ENCODE peak calls at places on chromosome 11, in four cellular contexts. One of them, this sample, is unnamed.
A peak's percentile ranks its signal among the peaks of the same experiment; 100 is the strongest.

GRCh38 chr11:116656011-116656410 is 116.8 kb downstream of the BUD13 start:
- DNase-seq in HCT116: no peak
- DNase-seq in K562: no peak
- DNase-seq in GM12878: no peak
- DNase-seq in this sample: no peak

GRCh38 chr11:117418685-117419084 is 91.0 kb downstream of the CEP164 start:
- DNase-seq in HCT116: no peak
- DNase-seq in GM12878: no peak
- DNase-seq in K562: no peak
- DNase-seq in this sample: no peak

GRCh38 chr11:17634776-17635550 is 84.4 kb upstream of the MYOD1 start:
- DNase-seq in K562: no peak
- DNase-seq in HCT116: no peak
- DNase-seq in GM12878: no peak
- DNase-seq in this sample: no peak

GRCh38 chr11:70530629-70531185 is 132.4 kb downstream of the CTTN start:
- DNase-seq in HCT116: no peak
- DNase-seq in GM12878: no peak
- DNase-seq in K562: no peak
- DNase-seq in this sample: no peak

GRCh38 chr11:34585870-34586654 is 34.8 kb upstream of the EHF start:
- DNase-seq in HCT116: peak; percentile 56
- DNase-seq in K562: peak; percentile 71
- DNase-seq in GM12878: peak; percentile 20
- DNase-seq in this sample: no peak

GRCh38 chr11:10032991-10033390 is 261.0 kb downstream of the SBF2 start:
- DNase-seq in HCT116: no peak
- DNase-seq in GM12878: no peak
- DNase-seq in K562: no peak
- DNase-seq in this sample: no peak

GRCh38 chr11:269146-269890 is 8.9 kb upstream of the NLRP6 start:
- DNase-seq in GM12878: peak; percentile 99
- DNase-seq in HCT116: no peak
- DNase-seq in K562: peak; percentile 67
- DNase-seq in this sample: no peak

GRCh38 chr11:65424200-65425104 is 1.9 kb downstream of the NEAT1 start:
- DNase-seq in K562: peak; percentile 50
- DNase-seq in GM12878: no peak
- DNase-seq in HCT116: no peak
- DNase-seq in this sample: no peak

GRCh38 chr11:113895367-113896155 is 9.0 kb upstream of the HTR3B start:
- DNase-seq in HCT116: no peak
- DNase-seq in GM12878: no peak
- DNase-seq in K562: no peak
- DNase-seq in this sample: no peak

GRCh38 chr11:86574493-86575207 is 97.8 kb downstream of the ME3 start:
- DNase-seq in HCT116: no peak
- DNase-seq in GM12878: no peak
- DNase-seq in K562: no peak
- DNase-seq in this sample: no peak

GRCh38 chr11:114163231-114163631 is 103.7 kb downstream of the ZBTB16 start:
- DNase-seq in K562: no peak
- DNase-seq in GM12878: no peak
- DNase-seq in HCT116: no peak
- DNase-seq in this sample: no peak

GRCh38 chr11:47259178-47259977 is 1.6 kb downstream of the NR1H3 start:
- DNase-seq in K562: peak; percentile 68
- DNase-seq in HCT116: no peak
- DNase-seq in GM12878: no peak
- DNase-seq in this sample: peak; percentile 85

GRCh38 chr11:21933095-21933494 is 259.8 kb upstream of the ANO5 start:
- DNase-seq in HCT116: no peak
- DNase-seq in GM12878: no peak
- DNase-seq in K562: no peak
- DNase-seq in this sample: no peak

GRCh38 chr11:72821920-72822799 is 7.9 kb downstream of the ATG16L2 start:
- DNase-seq in K562: peak; percentile 90
- DNase-seq in HCT116: peak; percentile 81
- DNase-seq in GM12878: peak; percentile 21
- DNase-seq in this sample: peak; percentile 99

GRCh38 chr11:22884268-22884667 is 24.0 kb upstream of the CCDC179 start:
- DNase-seq in HCT116: no peak
- DNase-seq in GM12878: no peak
- DNase-seq in K562: no peak
- DNase-seq in this sample: no peak

GRCh38 chr11:119316729-119317591 is at the start of gene MCAM:
- DNase-seq in HCT116: no peak
- DNase-seq in K562: peak; percentile 74
- DNase-seq in GM12878: no peak
- DNase-seq in this sample: peak; percentile 76

GRCh38 chr11:118896472-118896913 is 12.8 kb downstream of the CXCR5 start:
- DNase-seq in K562: no peak
- DNase-seq in HCT116: no peak
- DNase-seq in GM12878: no peak
- DNase-seq in this sample: no peak

GRCh38 chr11:117827521-117828511 is 3.3 kb upstream of the FXYD2 start:
- DNase-seq in GM12878: no peak
- DNase-seq in HCT116: no peak
- DNase-seq in K562: no peak
- DNase-seq in this sample: no peak

GRCh38 chr11:11263238-11264030 is 89.6 kb downstream of the CSNK2A3 start:
- DNase-seq in K562: no peak
- DNase-seq in GM12878: no peak
- DNase-seq in HCT116: no peak
- DNase-seq in this sample: no peak

GRCh38 chr11:31325162-31325561 is 44.4 kb downstream of the DCDC1 start:
- DNase-seq in HCT116: no peak
- DNase-seq in K562: no peak
- DNase-seq in GM12878: no peak
- DNase-seq in this sample: no peak

GRCh38 chr11:33703234-33703633 is 2.6 kb upstream of the C11orf91 start:
- DNase-seq in HCT116: no peak
- DNase-seq in K562: no peak
- DNase-seq in GM12878: no peak
- DNase-seq in this sample: no peak

GRCh38 chr11:1650918-1651262 is 21.3 kb downstream of the KRTAP5-5 start:
- DNase-seq in HCT116: no peak
- DNase-seq in GM12878: no peak
- DNase-seq in K562: no peak
- DNase-seq in this sample: no peak

GRCh38 chr11:1652442-1652777 is 22.8 kb downstream of the KRTAP5-5 start:
- DNase-seq in K562: no peak
- DNase-seq in GM12878: no peak
- DNase-seq in HCT116: no peak
- DNase-seq in this sample: no peak

GRCh38 chr11:1652778-1653540 is 23.4 kb downstream of the KRTAP5-5 start:
- DNase-seq in K562: peak; percentile 72
- DNase-seq in HCT116: no peak
- DNase-seq in GM12878: no peak
- DNase-seq in this sample: no peak

GRCh38 chr11:1653541-1654387 is 24.2 kb downstream of the KRTAP5-5 start:
- DNase-seq in GM12878: no peak
- DNase-seq in HCT116: no peak
- DNase-seq in K562: no peak
- DNase-seq in this sample: no peak

GRCh38 chr11:1652026-1652425 is 22.5 kb downstream of the KRTAP5-5 start:
- DNase-seq in GM12878: no peak
- DNase-seq in K562: no peak
- DNase-seq in HCT116: no peak
- DNase-seq in this sample: no peak
- TF ChIP-seq EGR1 in GM12878: no peak
- TF ChIP-seq EGR1 in K562: no peak
- TF ChIP-seq EGR1 in HCT116: no peak
- TF ChIP-seq EGR1 in this sample: no peak

DNA sequence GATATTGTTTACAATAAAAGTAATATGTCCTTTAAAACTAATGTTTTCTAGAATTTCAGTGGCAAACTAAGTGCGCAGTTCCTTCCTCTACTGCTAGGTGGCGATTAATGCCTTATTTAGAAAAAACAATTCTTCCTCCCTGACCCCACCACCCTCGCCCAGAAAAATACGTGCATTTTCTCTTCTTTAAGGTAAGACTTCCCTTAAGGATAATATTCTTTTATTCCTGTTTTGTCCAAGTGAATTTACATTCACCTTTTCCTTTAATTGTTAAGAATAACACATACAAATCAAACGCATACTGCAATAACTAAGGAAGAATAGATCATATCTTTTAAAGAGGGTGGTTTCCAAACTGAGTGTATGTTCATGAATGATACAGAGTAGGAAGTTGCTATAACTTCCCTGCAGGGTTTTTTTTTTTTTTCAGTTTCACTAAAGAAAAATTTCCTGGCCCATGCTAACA is 17.0 kb upstream of the PSMA1 start:
- DNase-seq in HCT116: no peak
- DNase-seq in K562: peak; percentile 63
- DNase-seq in GM12878: no peak
- DNase-seq in this sample: no peak
- TF ChIP-seq EGR1 in HCT116: no peak
- TF ChIP-seq EGR1 in K562: no peak
- TF ChIP-seq EGR1 in GM12878: no peak
- TF ChIP-seq EGR1 in this sample: no peak

GRCh38 chr11:129163714-129164164 is 28.4 kb downstream of the ARHGAP32 start:
- DNase-seq in HCT116: no peak
- DNase-seq in GM12878: no peak
- DNase-seq in K562: no peak
- DNase-seq in this sample: no peak

GRCh38 chr11:129167315-129167714 is 24.8 kb downstream of the ARHGAP32 start:
- DNase-seq in HCT116: no peak
- DNase-seq in GM12878: no peak
- DNase-seq in K562: no peak
- DNase-seq in this sample: no peak
- TF ChIP-seq EGR1 in HCT116: no peak
- TF ChIP-seq EGR1 in GM12878: no peak
- TF ChIP-seq EGR1 in K562: no peak
- TF ChIP-seq EGR1 in this sample: no peak

DNA sequence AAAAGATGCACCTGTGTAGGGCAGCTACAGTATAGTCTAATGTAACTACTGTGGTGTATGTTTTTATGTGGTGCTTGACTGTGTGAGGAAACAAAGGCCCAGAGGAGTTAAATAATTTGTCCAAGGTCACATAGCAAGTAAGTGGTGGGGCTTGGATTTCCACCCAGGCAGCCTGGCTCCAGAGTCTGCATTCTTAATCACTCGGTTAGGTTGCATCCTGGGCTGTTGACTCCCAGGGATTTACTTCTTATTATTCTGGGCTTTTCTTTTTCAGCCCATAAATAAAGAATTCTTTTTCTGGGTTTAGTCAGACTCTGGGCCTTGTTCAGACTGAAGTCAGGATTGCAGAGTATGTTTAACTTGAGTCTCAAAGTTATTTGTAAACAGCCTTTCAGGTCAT is 82.1 kb downstream of the ARHGAP42 start:
- DNase-seq in HCT116: no peak
- DNase-seq in GM12878: no peak
- DNase-seq in K562: no peak
- DNase-seq in this sample: no peak
- TF ChIP-seq EGR1 in HCT116: no peak
- TF ChIP-seq EGR1 in GM12878: no peak
- TF ChIP-seq EGR1 in K562: no peak
- TF ChIP-seq EGR1 in this sample: no peak

DNA sequence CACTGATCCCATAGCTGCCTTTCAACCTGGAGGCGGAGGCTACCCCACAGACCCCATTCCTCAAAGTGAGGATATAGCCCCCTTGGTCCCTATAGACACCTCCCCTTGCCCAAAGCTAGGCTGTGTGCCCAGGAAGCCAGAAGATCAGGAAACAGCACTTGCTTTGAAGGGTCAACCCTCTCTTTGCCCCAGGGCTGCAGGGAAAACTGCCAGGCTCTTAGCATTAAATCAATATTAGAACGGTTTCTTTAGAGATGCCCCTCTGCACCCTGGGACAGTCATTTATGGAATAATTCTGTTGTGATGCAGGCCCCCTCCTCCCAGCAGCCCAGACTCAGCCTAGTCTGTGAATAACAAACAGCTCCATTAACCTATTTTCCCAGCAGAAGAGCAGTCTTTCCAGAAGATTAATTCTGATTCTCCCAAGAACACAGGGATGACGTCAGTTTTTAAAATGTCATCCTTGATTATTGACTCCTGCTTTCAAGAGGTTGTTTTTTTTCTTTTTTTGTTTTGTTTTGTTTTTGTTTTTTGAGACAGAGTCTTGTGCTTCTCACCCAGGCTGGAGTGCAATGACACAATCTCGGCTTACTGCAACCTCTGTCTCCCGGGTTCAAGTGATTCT is 11.6 kb upstream of the CAPN5 start:
- DNase-seq in GM12878: no peak
- DNase-seq in K562: no peak
- DNase-seq in HCT116: no peak
- DNase-seq in this sample: peak; percentile 32
- TF ChIP-seq EGR1 in GM12878: no peak
- TF ChIP-seq EGR1 in K562: no peak
- TF ChIP-seq EGR1 in HCT116: no peak
- TF ChIP-seq EGR1 in this sample: no peak

GRCh38 chr11:2806351-2807058 is 79.1 kb downstream of the CDKN1C start:
- DNase-seq in HCT116: no peak
- DNase-seq in GM12878: no peak
- DNase-seq in K562: no peak
- DNase-seq in this sample: peak; percentile 49
- TF ChIP-seq EGR1 in HCT116: no peak
- TF ChIP-seq EGR1 in GM12878: no peak
- TF ChIP-seq EGR1 in K562: no peak
- TF ChIP-seq EGR1 in this sample: no peak

GRCh38 chr11:5690736-5691135 is 1.1 kb downstream of the TRIM22 start:
- DNase-seq in K562: peak; percentile 31
- DNase-seq in GM12878: no peak
- DNase-seq in HCT116: no peak
- DNase-seq in this sample: no peak
- TF ChIP-seq EGR1 in K562: no peak
- TF ChIP-seq EGR1 in GM12878: no peak
- TF ChIP-seq EGR1 in HCT116: no peak
- TF ChIP-seq EGR1 in this sample: no peak

GRCh38 chr11:79397252-79397651 is 43.6 kb downstream of the TENM4 start:
- DNase-seq in K562: no peak
- DNase-seq in HCT116: no peak
- DNase-seq in GM12878: no peak
- DNase-seq in this sample: no peak
- TF ChIP-seq EGR1 in K562: no peak
- TF ChIP-seq EGR1 in HCT116: no peak
- TF ChIP-seq EGR1 in GM12878: no peak
- TF ChIP-seq EGR1 in this sample: no peak

GRCh38 chr11:61890536-61891330 is 612 bp downstream of the FADS3 start:
- DNase-seq in HCT116: no peak
- DNase-seq in GM12878: no peak
- DNase-seq in K562: peak; percentile 78
- DNase-seq in this sample: no peak
- TF ChIP-seq EGR1 in HCT116: peak; percentile 62
- TF ChIP-seq EGR1 in GM12878: no peak
- TF ChIP-seq EGR1 in K562: peak; percentile 92
- TF ChIP-seq EGR1 in this sample: no peak